ENCODE peak calls at places on chromosomes 3 and 15, in eight cellular contexts. K, W, P, Z, H, Y, I and X are unnamed samples.
A peak's percentile ranks its signal among the peaks of the same experiment; 100 is the strongest.

GRCh38 chr15:60781211-60781713 is 302.3 kb upstream of the ICE2 start:
- DNase-seq in K (no peak), W (peak; percentile 75), P (no peak), Z (no peak), H (no peak), Y (no peak), I (no peak), X (no peak)

GRCh38 chr3:138694287-138695007 is 85.9 kb downstream of the FAIM start:
- DNase-seq in K (no peak), W (no peak), P (no peak), Z (peak; percentile 98), H (peak; percentile 96), Y (no peak), I (no peak), X (no peak)

GRCh38 chr3:145017959-145018358 is 1046.3 kb downstream of the DIPK2A start:
- DNase-seq in K (no peak), W (no peak), P (no peak), Z (peak; percentile 37), H (peak; percentile 1), Y (no peak), I (no peak), X (no peak)

GRCh38 chr3:143119974-143120715 is 574 bp downstream of the CHST2 start:
- DNase-seq in K (peak; percentile 70), W (peak; percentile 67), P (no peak), Z (no peak), H (no peak), Y (peak; percentile 9), I (no peak), X (peak; percentile 63)

GRCh38 chr3:185052631-185053030 is 100.2 kb downstream of the C3orf70 start:
- DNase-seq in K (no peak), W (no peak), P (no peak), Z (no peak), H (no peak), Y (no peak), I (no peak), X (no peak)

GRCh38 chr3:150761831-150762661 is 923 bp downstream of the SIAH2 start:
- DNase-seq in K (peak; percentile 78), W (peak; percentile 72), P (peak; percentile 37), Z (peak; percentile 80), H (no peak), Y (peak; percentile 11), I (peak; percentile 11), X (no peak)

GRCh38 chr3:195139876-195140240 is 131.1 kb downstream of the XXYLT1 start:
- DNase-seq in K (no peak), W (no peak), P (no peak), Z (no peak), H (no peak), Y (no peak), I (no peak), X (no peak)

GRCh38 chr3:171351676-171352075 is 108.5 kb downstream of the TNIK start:
- DNase-seq in K (no peak), W (no peak), P (no peak), Z (peak; percentile 74), H (peak; percentile 90), Y (no peak), I (no peak), X (no peak)

GRCh38 chr3:77147836-77148578 is 108.1 kb downstream of the ROBO2 start:
- DNase-seq in K (peak; percentile 9), W (no peak), P (no peak), Z (no peak), H (peak; percentile 4), Y (no peak), I (no peak), X (no peak)

GRCh38 chr15:101001056-101001455 is 81.9 kb downstream of the LRRK1 start:
- DNase-seq in K (no peak), W (no peak), P (no peak), Z (no peak), H (no peak), Y (no peak), I (no peak), X (no peak)

GRCh38 chr3:171806200-171807128 is 3.8 kb downstream of the PLD1 start:
- DNase-seq in K (no peak), W (no peak), P (no peak), Z (peak; percentile 99), H (peak; percentile 80), Y (no peak), I (no peak), X (peak; percentile 15)

GRCh38 chr3:126537116-126537729 is 13.3 kb downstream of the CHST13 start:
- DNase-seq in K (peak; percentile 57), W (no peak), P (peak; percentile 13), Z (no peak), H (no peak), Y (no peak), I (no peak), X (no peak)

GRCh38 chr15:67521770-67522568 is 1.0 kb downstream of the C15orf61 start:
- DNase-seq in K (peak; percentile 72), W (no peak), P (peak; percentile 30), Z (peak; percentile 77), H (no peak), Y (no peak), I (no peak), X (no peak)

GRCh38 chr3:40450438-40450837 is 6.7 kb upstream of the RPL14 start:
- DNase-seq in K (no peak), W (no peak), P (no peak), Z (no peak), H (no peak), Y (no peak), I (no peak), X (no peak)

GRCh38 chr15:62991698-62992097 is 50.8 kb upstream of the TPM1 start:
- DNase-seq in K (no peak), W (no peak), P (no peak), Z (no peak), H (no peak), Y (no peak), I (no peak), X (no peak)

GRCh38 chr3:48187579-48188265 is 495 bp downstream of the CDC25A start:
- DNase-seq in K (peak; percentile 65), W (no peak), P (peak; percentile 22), Z (peak; percentile 5), H (peak; percentile 21), Y (no peak), I (no peak), X (peak; percentile 54)

GRCh38 chr3:140186421-140186920 is 251.5 kb downstream of the CLSTN2 start:
- DNase-seq in K (peak; percentile 88), W (no peak), P (peak; percentile 29), Z (peak; percentile 46), H (peak; percentile 38), Y (no peak), I (peak; percentile 61), X (no peak)

GRCh38 chr3:10549617-10550228 is 44.3 kb upstream of the ATP2B2 start:
- DNase-seq in K (no peak), W (no peak), P (no peak), Z (no peak), H (no peak), Y (no peak), I (no peak), X (no peak)

GRCh38 chr15:73928241-73928579 is 1.9 kb downstream of the LOXL1 start:
- DNase-seq in K (peak; percentile 49), W (peak; percentile 50), P (no peak), Z (no peak), H (no peak), Y (no peak), I (no peak), X (no peak)

GRCh38 chr3:187150599-187150998 is 11.3 kb upstream of the RPL39L start:
- DNase-seq in K (peak; percentile 55), W (peak; percentile 67), P (no peak), Z (no peak), H (no peak), Y (peak; percentile 56), I (no peak), X (no peak)

GRCh38 chr3:127628788-127629456 is at the start of gene PODXL2:
- DNase-seq in K (peak; percentile 75), W (peak; percentile 85), P (peak; percentile 19), Z (peak; percentile 69), H (peak; percentile 20), Y (no peak), I (no peak), X (peak; percentile 87)

GRCh38 chr3:9253327-9253726 is 3.9 kb upstream of the SRGAP3 start:
- DNase-seq in K (no peak), W (no peak), P (no peak), Z (peak; percentile 5), H (no peak), Y (no peak), I (no peak), X (no peak)

GRCh38 chr15:57969355-57969754 is 96.2 kb downstream of the ALDH1A2 start:
- DNase-seq in K (peak; percentile 22), W (no peak), P (no peak), Z (peak; percentile 50), H (no peak), Y (no peak), I (peak; percentile 1), X (no peak)

GRCh38 chr3:55897573-55898224 is 410.6 kb upstream of the WNT5A start:
- DNase-seq in K (peak; percentile 42), W (no peak), P (peak; percentile 19), Z (peak; percentile 42), H (no peak), Y (no peak), I (peak; percentile 59), X (no peak)

GRCh38 chr3:66276705-66277274 is 56.0 kb downstream of the SLC25A26 start:
- DNase-seq in K (peak; percentile 65), W (no peak), P (peak; percentile 21), Z (peak; percentile 85), H (no peak), Y (peak; percentile 50), I (peak; percentile 13), X (peak; percentile 44)

GRCh38 chr3:14372587-14372986 is 29.8 kb upstream of the SLC6A6 start:
- DNase-seq in K (no peak), W (no peak), P (no peak), Z (no peak), H (no peak), Y (no peak), I (no peak), X (no peak)

GRCh38 chr3:182765287-182765686 is 28.0 kb upstream of the ATP11B start:
- DNase-seq in K (no peak), W (no peak), P (no peak), Z (no peak), H (no peak), Y (no peak), I (no peak), X (no peak)